ENCODE peak calls at places on chromosome 12, in nine cellular contexts. F is astrocyte; V is K562; S is HTR-8/SVneo; I is iris pigment epithelial cell; M is esophagus squamous epithelium; P is activated CD4-positive, alpha-beta memory T cell treated with anti-CD3 and anti-CD28 coated beads, Interleukin-2, amount 10 ng/mL, durations not matched to agents 7 days and 5 days; X is Peyer's patch; K is MM.1S. Y is an unnamed sample.

GRCh38 chr12:29216797-29217583 is 67.9 kb downstream of the FAR2 start:
- DNase-seq in F (peak; percentile 15), V (no peak), S (no peak), I (no peak), M (no peak), P (no peak), X (no peak), K (no peak), Y (no peak)

GRCh38 chr12:7068240-7068993 is 7.9 kb downstream of the C1S start:
- DNase-seq in F (peak; percentile 42), V (no peak), S (no peak), I (peak; percentile 63), M (no peak), P (no peak), X (no peak), K (no peak), Y (no peak)

GRCh38 chr12:57534991-57535543 is 11.9 kb downstream of the DCTN2 start:
- DNase-seq in F (no peak), V (no peak), S (no peak), I (no peak), M (no peak), P (no peak), X (no peak), K (no peak), Y (no peak)

GRCh38 chr12:116245189-116245588 is 32.3 kb downstream of the MED13L start:
- DNase-seq in F (no peak), V (no peak), S (no peak), I (no peak), M (no peak), P (no peak), X (no peak), K (no peak), Y (no peak)

GRCh38 chr12:2462087-2462486 is 332.7 kb upstream of the FKBP4 start:
- DNase-seq in F (no peak), V (no peak), S (no peak), I (no peak), M (no peak), P (no peak), X (no peak), K (no peak), Y (no peak)

GRCh38 chr12:104641862-104642261 is 185.1 kb downstream of the CHST11 start:
- DNase-seq in F (no peak), V (no peak), S (no peak), I (no peak), M (no peak), P (no peak), X (no peak), K (no peak), Y (no peak)

GRCh38 chr12:107442593-107442992 is 243.0 kb upstream of the PWP1 start:
- DNase-seq in F (no peak), V (no peak), S (no peak), I (no peak), M (no peak), P (no peak), X (no peak), K (no peak), Y (no peak)

GRCh38 chr12:67911293-67911637 is 78.0 kb upstream of the IFNG-AS1 start:
- DNase-seq in F (peak; percentile 71), V (no peak), S (no peak), I (no peak), M (no peak), P (no peak), X (no peak), K (no peak), Y (no peak)

GRCh38 chr12:123546281-123546680 is 12.8 kb upstream of the RILPL1 start:
- DNase-seq in F (no peak), V (no peak), S (peak; percentile 30), I (peak; percentile 46), M (no peak), P (no peak), X (no peak), K (no peak), Y (no peak)

Y was measured in COR-L47.